ENCODE peak calls at places on chromosomes 3 and 15, in six cellular contexts. M, F, C, H, V and E are unnamed samples.

GRCh38 chr15:70344666-70345065 is 246.9 kb upstream of the TLE3 start:
- DNase-seq in F (no peak), C (no peak), V (no peak), H (no peak), M (no peak), E (no peak)

GRCh38 chr3:188686319-188686718 is 485.5 kb upstream of the TPRG1 start:
- DNase-seq in C (no peak), F (no peak), H (no peak), M (no peak), V (no peak), E (no peak)

GRCh38 chr15:34810455-34811146 is 15.3 kb upstream of the ACTC1 start:
- DNase-seq in H (peak), M (no peak), C (no peak), F (no peak), V (no peak), E (no peak)

GRCh38 chr15:80070840-80071239 is 11.4 kb downstream of the ZFAND6 start:
- DNase-seq in F (no peak), C (no peak), V (no peak), H (peak), M (no peak), E (no peak)

GRCh38 chr15:56532766-56533455 is 68.0 kb upstream of the MNS1 start:
- DNase-seq in V (no peak), H (no peak), F (no peak), M (no peak), C (no peak), E (no peak)

GRCh38 chr3:39707314-39707909 is 102.0 kb upstream of the MYRIP start:
- DNase-seq in M (no peak), H (peak), F (no peak), V (no peak), C (no peak), E (no peak)

GRCh38 chr3:145936986-145937385 is 224.0 kb downstream of the PLOD2 start:
- DNase-seq in C (no peak), F (no peak), V (no peak), M (no peak), H (no peak), E (no peak)

GRCh38 chr3:129121016-129121791 is 400 bp downstream of the RAB43 start:
- DNase-seq in V (no peak), M (no peak), C (no peak), H (peak), F (no peak), E (no peak)

GRCh38 chr3:8266679-8267267 is 234.8 kb upstream of the LMCD1 start:
- DNase-seq in C (no peak), V (no peak), H (no peak), M (no peak), F (no peak), E (no peak)

GRCh38 chr3:179969525-179969924 is 67.2 kb downstream of the PEX5L start:
- DNase-seq in V (no peak), C (no peak), H (no peak), F (no peak), M (no peak), E (no peak)

GRCh38 chr3:189714991-189715961 is 84.1 kb downstream of the TP63 start:
- DNase-seq in F (no peak), V (no peak), C (no peak), H (peak), M (no peak), E (no peak)

GRCh38 chr3:70933105-70933810 is 620.8 kb upstream of the MDFIC2 start:
- DNase-seq in V (no peak), F (no peak), C (no peak), M (no peak), H (no peak), E (no peak)

GRCh38 chr15:25243800-25244097 is 195.1 kb downstream of the UBE3A start:
- DNase-seq in M (no peak), V (no peak), F (peak), H (no peak), C (no peak), E (no peak)

GRCh38 chr3:29639621-29640290 is 358.9 kb downstream of the RBMS3 start:
- DNase-seq in M (no peak), V (no peak), C (no peak), F (no peak), H (peak), E (no peak)

GRCh38 chr15:60989696-60990095 is 239.4 kb downstream of the RORA start:
- DNase-seq in V (no peak), F (no peak), C (no peak), H (peak), M (no peak), E (no peak)

GRCh38 chr15:73767794-73768501 is 14.8 kb upstream of the INSYN1 start:
- DNase-seq in C (no peak), V (no peak), M (no peak), F (no peak), H (no peak), E (no peak)

GRCh38 chr3:43330981-43331380 is 44.6 kb downstream of the SNRK start:
- DNase-seq in H (peak), V (no peak), F (no peak), M (no peak), C (no peak), E (no peak)

GRCh38 chr3:69290006-69290405 is 95.9 kb downstream of the FRMD4B start:
- DNase-seq in V (no peak), F (no peak), H (no peak), M (peak), C (no peak), E (no peak)

GRCh38 chr3:39378092-39378491 is 5.1 kb upstream of the SLC25A38 start:
- DNase-seq in F (no peak), M (no peak), C (no peak), V (no peak), H (peak), E (peak)

GRCh38 chr15:58201536-58201935 is 63.4 kb downstream of the AQP9 start:
- DNase-seq in C (no peak), H (peak), V (no peak), M (no peak), F (no peak), E (no peak)

GRCh38 chr3:142152349-142152748 is 3.0 kb upstream of the TFDP2 start:
- DNase-seq in F (no peak), H (no peak), M (no peak), V (no peak), C (no peak), E (no peak)

GRCh38 chr3:100072328-100073048 is 41.8 kb downstream of the FILIP1L start:
- DNase-seq in H (no peak), V (no peak), F (no peak), C (no peak), M (no peak), E (no peak)

GRCh38 chr15:76012021-76012551 is at the start of gene NRG4:
- DNase-seq in H (peak), V (no peak), C (no peak), F (no peak), M (no peak), E (no peak)

GRCh38 chr15:85752591-85752990 is 42.1 kb downstream of the KLHL25 start:
- DNase-seq in M (no peak), H (no peak), C (no peak), V (peak), F (peak), E (no peak)

GRCh38 chr3:40096561-40097506 is 212.7 kb upstream of the EIF1B start:
- DNase-seq in F (no peak), V (no peak), M (no peak), H (no peak), C (no peak), E (no peak)

GRCh38 chr3:124811441-124811840 is 75.7 kb downstream of the ITGB5 start:
- DNase-seq in F (no peak), H (peak), M (peak), C (no peak), V (no peak), E (no peak)

GRCh38 chr15:39193611-39194010 is 387.3 kb upstream of the THBS1 start:
- DNase-seq in V (no peak), F (no peak), C (no peak), M (no peak), H (no peak), E (no peak)

GRCh38 chr3:153130312-153130977 is 31.6 kb upstream of the RAP2B start:
- DNase-seq in V (no peak), F (no peak), M (no peak), H (peak), C (no peak), E (no peak)

GRCh38 chr3:194275721-194276120 is 75.4 kb downstream of the CPN2 start:
- DNase-seq in M (no peak), C (no peak), F (peak), H (no peak), V (peak), E (no peak)

GRCh38 chr3:194277547-194278091 is 73.5 kb downstream of the CPN2 start:
- DNase-seq in C (no peak), M (peak), H (peak), F (peak), V (peak), E (no peak)

GRCh38 chr3:194275231-194275671 is 75.9 kb downstream of the CPN2 start:
- DNase-seq in M (no peak), F (peak), C (no peak), H (no peak), V (peak), E (no peak)

GRCh38 chr3:194278186-194278845 is 72.8 kb downstream of the CPN2 start:
- DNase-seq in F (peak), C (no peak), H (no peak), M (no peak), V (peak), E (no peak)

DNA sequence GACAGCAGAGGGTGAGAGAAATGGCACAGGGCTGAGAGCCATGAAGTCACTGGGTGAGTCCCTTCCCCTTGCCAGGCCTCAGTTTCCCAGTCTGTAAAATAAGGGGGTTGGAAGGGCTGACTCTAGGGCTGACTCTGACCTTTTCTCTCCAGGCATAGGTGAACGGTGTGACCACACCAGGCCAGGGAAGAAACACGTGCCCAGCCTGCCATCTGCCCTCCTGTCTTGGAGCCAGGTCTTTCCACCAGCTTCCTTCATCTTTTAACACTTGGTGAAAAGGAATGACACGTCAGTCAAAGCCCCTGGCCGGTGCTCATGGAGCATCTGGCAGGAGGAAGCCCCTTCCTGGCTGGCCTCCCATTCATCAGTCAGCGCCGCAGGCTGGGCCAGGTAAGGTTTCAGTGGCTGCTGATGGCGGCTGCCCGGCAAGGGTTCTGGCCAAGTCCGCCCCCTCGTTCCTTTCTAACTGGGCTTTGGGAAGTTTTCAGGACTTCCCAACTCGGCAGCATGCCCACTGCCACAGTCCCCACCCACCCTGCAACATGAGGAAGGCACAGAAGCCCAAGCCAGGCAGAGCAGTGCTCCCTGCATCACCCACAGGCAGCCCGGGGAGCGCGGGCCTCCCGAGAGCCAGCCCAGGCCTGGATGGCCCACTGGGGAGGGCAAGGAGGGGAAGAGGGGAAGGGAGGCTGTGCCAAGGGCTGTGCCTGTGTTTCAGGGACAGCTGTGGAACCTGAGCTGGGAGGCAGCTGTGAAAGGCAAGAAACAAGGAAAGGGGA is 74.2 kb downstream of the CPN2 start:
- DNase-seq in V (peak), C (no peak), H (peak), M (peak), F (peak), E (no peak)
- TF ChIP-seq POLR2A in V (no peak), C (no peak), H (no peak), M (no peak), F (no peak), E (no peak)

GRCh38 chr3:140942221-140943104 is 827 bp downstream of the SLC25A36 start:
- DNase-seq in M (peak), H (peak), V (peak), C (no peak), F (peak), E (peak)
- TF ChIP-seq POLR2A in M (no peak), H (no peak), V (no peak), C (peak), F (no peak), E (peak)

GRCh38 chr3:127171320-127171719 is 21.6 kb upstream of the PRR23E start:
- DNase-seq in C (no peak), V (no peak), F (no peak), H (no peak), M (no peak), E (no peak)
- TF ChIP-seq POLR2A in C (no peak), V (no peak), F (no peak), H (no peak), M (no peak), E (no peak)

GRCh38 chr3:52512727-52513126 is 17.6 kb downstream of the STAB1 start:
- DNase-seq in V (no peak), F (no peak), C (no peak), H (no peak), M (no peak), E (no peak)

GRCh38 chr3:52513281-52513680 is 18.1 kb downstream of the STAB1 start:
- DNase-seq in V (no peak), C (no peak), F (no peak), M (no peak), H (no peak), E (no peak)

GRCh38 chr3:52509753-52510328 is 14.7 kb downstream of the STAB1 start:
- DNase-seq in V (no peak), H (no peak), F (no peak), C (no peak), M (no peak), E (no peak)

GRCh38 chr3:52511509-52511908 is 16.4 kb downstream of the STAB1 start:
- DNase-seq in C (no peak), M (no peak), F (no peak), V (no peak), H (no peak), E (no peak)

DNA sequence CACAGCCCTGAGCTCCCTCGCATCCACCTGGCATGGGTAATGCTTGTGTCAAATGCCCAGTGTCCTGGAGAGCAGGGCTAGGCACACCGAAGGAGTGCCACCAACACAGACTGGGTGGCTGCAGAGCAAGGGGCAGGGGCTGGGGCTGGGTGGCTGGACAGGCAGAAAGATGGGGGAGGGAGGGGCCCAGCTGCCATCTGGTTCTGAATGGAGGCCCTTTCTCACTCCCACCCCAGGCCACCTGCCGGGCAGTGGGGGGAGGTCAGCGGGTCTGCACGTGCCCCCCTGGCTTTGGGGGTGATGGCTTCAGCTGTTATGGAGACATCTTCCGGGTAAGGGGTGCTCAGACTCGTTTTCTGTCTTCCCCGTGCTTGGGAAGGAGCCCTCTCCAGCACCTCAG is 17.0 kb downstream of the STAB1 start:
- DNase-seq in H (no peak), F (no peak), C (no peak), M (no peak), V (no peak), E (no peak)
- TF ChIP-seq POLR2A in H (no peak), F (no peak), C (no peak), M (no peak), V (no peak), E (no peak)

GRCh38 chr3:9861201-9861600 is 17.4 kb upstream of the RPUSD3 start:
- DNase-seq in M (no peak), F (no peak), H (no peak), V (no peak), C (no peak), E (no peak)

GRCh38 chr3:9859530-9860025 is 15.8 kb upstream of the RPUSD3 start:
- DNase-seq in C (no peak), V (no peak), M (no peak), H (no peak), F (no peak), E (no peak)

GRCh38 chr3:9861626-9862130 is 17.9 kb upstream of the RPUSD3 start:
- DNase-seq in F (no peak), V (no peak), H (no peak), C (no peak), M (no peak), E (no peak)

GRCh38 chr3:9866639-9867038 is 13.4 kb downstream of the CIDEC start:
- DNase-seq in F (peak), C (no peak), H (no peak), M (no peak), V (peak), E (no peak)

GRCh38 chr3:9862391-9863235 is 17.4 kb downstream of the CIDEC start:
- DNase-seq in H (no peak), M (peak), V (peak), F (peak), C (no peak), E (peak)
- TF ChIP-seq POLR2A in H (no peak), M (no peak), V (no peak), F (no peak), C (no peak), E (no peak)

GRCh38 chr3:169760479-169760878 is 4.4 kb downstream of the TERC start:
- DNase-seq in H (peak), F (no peak), V (no peak), C (no peak), M (no peak), E (no peak)

GRCh38 chr3:169764164-169764452 is 752 bp downstream of the TERC start:
- DNase-seq in F (no peak), V (no peak), M (no peak), H (peak), C (no peak), E (no peak)

GRCh38 chr3:169765281-169765624 is 393 bp upstream of the TERC start:
- DNase-seq in C (no peak), V (no peak), M (no peak), H (no peak), F (no peak), E (no peak)

GRCh38 chr3:169769287-169770181 is at the start of gene ACTRT3:
- DNase-seq in V (peak), C (peak), F (peak), H (peak), M (peak), E (peak)

GRCh38 chr3:169764453-169765280 is at the start of gene TERC:
- DNase-seq in M (peak), F (peak), C (peak), H (peak), V (peak), E (peak)
- TF ChIP-seq POLR2A in M (peak), F (peak), C (peak), H (peak), V (peak), E (peak)

DNA sequence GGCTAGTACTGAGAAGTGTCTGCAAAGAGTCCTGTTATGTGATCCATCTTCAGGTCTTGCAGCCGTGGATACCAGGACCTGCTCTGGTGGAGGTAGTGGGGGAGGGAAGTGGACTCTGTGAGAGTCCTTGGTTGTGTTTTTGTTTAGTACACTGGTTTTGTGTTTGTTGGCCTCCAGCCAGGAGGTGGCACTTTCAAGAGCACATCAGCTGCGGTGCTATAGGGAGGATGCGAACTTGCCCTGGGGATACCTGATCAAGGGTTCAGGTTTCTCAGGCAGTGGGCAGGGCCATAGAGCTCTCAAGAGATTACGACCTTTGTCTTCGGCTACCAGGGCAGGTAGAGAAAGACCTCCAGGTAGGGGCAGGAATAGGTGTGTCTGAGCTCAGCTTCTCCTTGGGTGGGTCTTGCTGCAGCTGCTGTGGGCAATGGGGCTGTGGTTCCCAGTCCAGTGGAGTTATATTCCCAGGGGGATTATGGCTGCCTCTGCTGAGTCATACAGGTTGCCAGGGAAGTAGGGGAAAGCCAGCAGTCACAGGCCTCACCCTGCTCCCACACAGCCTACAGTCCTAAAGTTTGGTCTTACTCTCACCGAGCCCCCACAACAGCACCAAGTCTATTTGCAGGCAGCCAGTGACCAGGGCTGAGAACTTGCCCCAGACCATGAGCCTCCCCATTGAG is 132.8 kb upstream of the NPHP3 start:
- DNase-seq in M (no peak), H (no peak), V (no peak), F (no peak), C (no peak), E (no peak)
- TF ChIP-seq POLR2A in M (no peak), H (no peak), V (no peak), F (no peak), C (no peak), E (no peak)

DNA sequence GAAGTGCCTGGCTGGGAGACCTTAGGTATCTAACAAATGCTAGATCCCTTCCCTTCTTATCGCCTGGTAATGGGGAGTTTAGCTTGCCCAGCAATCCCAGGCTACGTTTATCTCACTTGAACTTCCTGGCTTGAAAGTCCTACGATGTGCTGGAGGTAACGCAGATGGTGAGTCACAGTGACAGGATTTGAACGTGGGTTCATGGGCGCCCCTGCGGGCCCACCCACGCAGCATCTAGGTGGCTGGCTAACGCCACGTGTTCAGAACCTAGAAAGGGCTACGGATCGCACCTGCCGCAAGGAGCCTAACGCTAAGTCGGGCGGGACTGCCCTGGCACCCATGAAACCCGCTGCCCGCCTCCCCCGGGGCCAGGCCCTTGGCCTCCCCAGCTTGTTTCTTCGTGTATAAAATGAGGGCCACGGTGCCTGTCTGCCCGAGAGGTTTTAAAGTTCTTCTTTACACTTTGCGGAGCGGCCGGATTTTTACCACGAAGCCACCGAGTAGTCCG is 600 bp upstream of the USP3 start:
- DNase-seq in C (no peak), V (peak), H (peak), F (peak), M (peak), E (no peak)
- TF ChIP-seq POLR2A in C (no peak), V (no peak), H (peak), F (no peak), M (no peak), E (no peak)

GRCh38 chr3:178537123-178537754 is 1.0 kb downstream of the KCNMB2 start:
- DNase-seq in F (no peak), M (no peak), H (no peak), C (no peak), V (no peak), E (no peak)

GRCh38 chr3:178540184-178540583 is 3.9 kb downstream of the KCNMB2 start:
- DNase-seq in C (no peak), F (no peak), V (no peak), M (no peak), H (no peak), E (no peak)

GRCh38 chr3:178532414-178532813 is 3.8 kb upstream of the KCNMB2 start:
- DNase-seq in F (no peak), H (no peak), V (no peak), M (no peak), C (no peak), E (no peak)

GRCh38 chr3:178538065-178538464 is 1.8 kb downstream of the KCNMB2 start:
- DNase-seq in H (no peak), F (no peak), V (no peak), M (no peak), C (no peak), E (no peak)

GRCh38 chr3:178536271-178537079 is at the start of gene KCNMB2:
- DNase-seq in V (no peak), M (no peak), C (no peak), F (no peak), H (no peak), E (no peak)
- TF ChIP-seq POLR2A in V (no peak), M (no peak), C (no peak), F (no peak), H (no peak), E (peak)

GRCh38 chr15:95975212-95975611 is 355.3 kb upstream of the NR2F2 start:
- DNase-seq in C (no peak), M (no peak), V (no peak), F (no peak), H (no peak), E (peak)
- TF ChIP-seq POLR2A in C (no peak), M (no peak), V (no peak), F (no peak), H (no peak), E (no peak)